ENCODE peak calls at places on chromosome X, in four cellular contexts. One of them, this sample, is unnamed.

GRCh38 chrX:13110427-13111324 is 66.3 kb upstream of the FAM9C start:
- DNase-seq in HepG2: no peak
- DNase-seq in SK-N-SH: peak; percentile 4
- DNase-seq in endothelial cell of umbilical vein: peak; percentile 89
- DNase-seq in this sample: peak; percentile 78

GRCh38 chrX:64204252-64204651 is 1.3 kb downstream of the AMER1 start:
- DNase-seq in HepG2: peak; percentile 55
- DNase-seq in SK-N-SH: peak; percentile 60
- DNase-seq in endothelial cell of umbilical vein: no peak
- DNase-seq in this sample: peak; percentile 31

GRCh38 chrX:148755111-148755510 is 254.7 kb downstream of the AFF2 start:
- DNase-seq in HepG2: no peak
- DNase-seq in SK-N-SH: no peak
- DNase-seq in endothelial cell of umbilical vein: no peak
- DNase-seq in this sample: no peak

GRCh38 chrX:41090568-41091238 is 5.5 kb downstream of the USP9X start:
- DNase-seq in HepG2: peak; percentile 37
- DNase-seq in SK-N-SH: no peak
- DNase-seq in endothelial cell of umbilical vein: peak; percentile 29
- DNase-seq in this sample: peak; percentile 15

GRCh38 chrX:153766098-153766817 is 2.2 kb downstream of the PLXNB3 start:
- DNase-seq in HepG2: peak; percentile 48
- DNase-seq in SK-N-SH: peak; percentile 74
- DNase-seq in endothelial cell of umbilical vein: peak; percentile 58
- DNase-seq in this sample: peak; percentile 72

GRCh38 chrX:15751160-15751819 is 13.2 kb downstream of the CA5B start:
- DNase-seq in HepG2: no peak
- DNase-seq in SK-N-SH: no peak
- DNase-seq in endothelial cell of umbilical vein: peak; percentile 34
- DNase-seq in this sample: peak; percentile 31

GRCh38 chrX:23749576-23749975 is 6.5 kb upstream of the ACOT9 start:
- DNase-seq in HepG2: no peak
- DNase-seq in SK-N-SH: no peak
- DNase-seq in endothelial cell of umbilical vein: no peak
- DNase-seq in this sample: no peak

GRCh38 chrX:107721318-107721717 is 54.3 kb downstream of the TSC22D3 start:
- DNase-seq in HepG2: no peak
- DNase-seq in SK-N-SH: no peak
- DNase-seq in endothelial cell of umbilical vein: no peak
- DNase-seq in this sample: no peak

GRCh38 chrX:150486011-150486410 is 82.4 kb upstream of the MTM1 start:
- DNase-seq in HepG2: peak; percentile 20
- DNase-seq in SK-N-SH: peak; percentile 32
- DNase-seq in endothelial cell of umbilical vein: peak; percentile 44
- DNase-seq in this sample: peak; percentile 51

GRCh38 chrX:8242431-8242830 is 71.4 kb upstream of the VCX2 start:
- DNase-seq in HepG2: no peak
- DNase-seq in SK-N-SH: no peak
- DNase-seq in endothelial cell of umbilical vein: no peak
- DNase-seq in this sample: no peak

GRCh38 chrX:48487362-48487785 is 11.4 kb downstream of the FTSJ1 start:
- DNase-seq in HepG2: peak; percentile 30
- DNase-seq in SK-N-SH: no peak
- DNase-seq in endothelial cell of umbilical vein: no peak
- DNase-seq in this sample: no peak

GRCh38 chrX:23066588-23067281 is 67.0 kb downstream of the DDX53 start:
- DNase-seq in HepG2: no peak
- DNase-seq in SK-N-SH: no peak
- DNase-seq in endothelial cell of umbilical vein: no peak
- DNase-seq in this sample: no peak

GRCh38 chrX:16196829-16197228 is 29.5 kb downstream of the MAGEB17 start:
- DNase-seq in HepG2: no peak
- DNase-seq in SK-N-SH: no peak
- DNase-seq in endothelial cell of umbilical vein: no peak
- DNase-seq in this sample: no peak

GRCh38 chrX:54509401-54509800 is 13.4 kb upstream of the FGD1 start:
- DNase-seq in HepG2: no peak
- DNase-seq in SK-N-SH: no peak
- DNase-seq in endothelial cell of umbilical vein: peak; percentile 60
- DNase-seq in this sample: peak; percentile 15

GRCh38 chrX:24961809-24962208 is 54.0 kb downstream of the ARX start:
- DNase-seq in HepG2: no peak
- DNase-seq in SK-N-SH: no peak
- DNase-seq in endothelial cell of umbilical vein: no peak
- DNase-seq in this sample: no peak

GRCh38 chrX:143869018-143869417 is 14.9 kb upstream of the UBE2NL start:
- DNase-seq in HepG2: no peak
- DNase-seq in SK-N-SH: no peak
- DNase-seq in endothelial cell of umbilical vein: no peak
- DNase-seq in this sample: no peak

GRCh38 chrX:281166-281999 is at the start of gene PLCXD1:
- DNase-seq in HepG2: peak; percentile 85
- DNase-seq in SK-N-SH: peak; percentile 84
- DNase-seq in endothelial cell of umbilical vein: no peak
- DNase-seq in this sample: peak; percentile 89

GRCh38 chrX:40202456-40202855 is 104.7 kb upstream of the BCOR start:
- DNase-seq in HepG2: no peak
- DNase-seq in SK-N-SH: no peak
- DNase-seq in endothelial cell of umbilical vein: no peak
- DNase-seq in this sample: no peak

GRCh38 chrX:104098151-104098808 is 14.0 kb upstream of the ZCCHC18 start:
- DNase-seq in HepG2: peak; percentile 22
- DNase-seq in SK-N-SH: peak; percentile 52
- DNase-seq in endothelial cell of umbilical vein: peak; percentile 74
- DNase-seq in this sample: peak; percentile 72

GRCh38 chrX:39960219-39960618 is 137.5 kb downstream of the BCOR start:
- DNase-seq in HepG2: no peak
- DNase-seq in SK-N-SH: no peak
- DNase-seq in endothelial cell of umbilical vein: no peak
- DNase-seq in this sample: no peak

GRCh38 chrX:22952011-22952410 is 47.7 kb upstream of the DDX53 start:
- DNase-seq in HepG2: no peak
- DNase-seq in SK-N-SH: peak; percentile 5
- DNase-seq in endothelial cell of umbilical vein: peak; percentile 61
- DNase-seq in this sample: peak; percentile 57

GRCh38 chrX:63855896-63856295 is 70.9 kb upstream of the ARHGEF9 start:
- DNase-seq in HepG2: no peak
- DNase-seq in SK-N-SH: no peak
- DNase-seq in endothelial cell of umbilical vein: no peak
- DNase-seq in this sample: no peak

GRCh38 chrX:38036471-38036870 is 30.1 kb downstream of the SYTL5 start:
- DNase-seq in HepG2: no peak
- DNase-seq in SK-N-SH: no peak
- DNase-seq in endothelial cell of umbilical vein: no peak
- DNase-seq in this sample: no peak

GRCh38 chrX:77447339-77448149 is at the start of gene FGF16:
- DNase-seq in HepG2: no peak
- DNase-seq in SK-N-SH: peak; percentile 45
- DNase-seq in endothelial cell of umbilical vein: peak; percentile 33
- DNase-seq in this sample: no peak

GRCh38 chrX:153780678-153781427 is at the start of gene SRPK3:
- DNase-seq in HepG2: no peak
- DNase-seq in SK-N-SH: no peak
- DNase-seq in endothelial cell of umbilical vein: no peak
- DNase-seq in this sample: no peak

GRCh38 chrX:78555401-78555980 is 103.6 kb downstream of the RTL3 start:
- DNase-seq in HepG2: no peak
- DNase-seq in SK-N-SH: no peak
- DNase-seq in endothelial cell of umbilical vein: peak; percentile 1
- DNase-seq in this sample: no peak

GRCh38 chrX:150542846-150543229 is 25.6 kb upstream of the MTM1 start:
- DNase-seq in HepG2: no peak
- DNase-seq in SK-N-SH: no peak
- DNase-seq in endothelial cell of umbilical vein: no peak
- DNase-seq in this sample: no peak

GRCh38 chrX:131633285-131633917 is 89.5 kb downstream of the OR13H1 start:
- DNase-seq in HepG2: peak; percentile 29
- DNase-seq in SK-N-SH: peak; percentile 51
- DNase-seq in endothelial cell of umbilical vein: peak; percentile 11
- DNase-seq in this sample: peak; percentile 76

GRCh38 chrX:120672389-120672788 is 42.5 kb upstream of the C1GALT1C1 start:
- DNase-seq in HepG2: peak; percentile 18
- DNase-seq in SK-N-SH: no peak
- DNase-seq in endothelial cell of umbilical vein: peak; percentile 85
- DNase-seq in this sample: peak; percentile 8

GRCh38 chrX:137743414-137743813 is 177.5 kb downstream of the ZIC3 start:
- DNase-seq in HepG2: no peak
- DNase-seq in SK-N-SH: no peak
- DNase-seq in endothelial cell of umbilical vein: no peak
- DNase-seq in this sample: no peak

GRCh38 chrX:48703228-48703627 is 6.7 kb downstream of the SUV39H1 start:
- DNase-seq in HepG2: no peak
- DNase-seq in SK-N-SH: no peak
- DNase-seq in endothelial cell of umbilical vein: no peak
- DNase-seq in this sample: no peak

GRCh38 chrX:19725545-19726102 is 161.8 kb downstream of the SH3KBP1 start:
- DNase-seq in HepG2: no peak
- DNase-seq in SK-N-SH: no peak
- DNase-seq in endothelial cell of umbilical vein: no peak
- DNase-seq in this sample: no peak

GRCh38 chrX:72095370-72095769 is 36.3 kb downstream of the RTL5 start:
- DNase-seq in HepG2: no peak
- DNase-seq in SK-N-SH: no peak
- DNase-seq in endothelial cell of umbilical vein: peak; percentile 66
- DNase-seq in this sample: no peak
- H3K27ac ChIP-seq in HepG2: no peak overlapping the region
- H3K27ac ChIP-seq in SK-N-SH: no peak overlapping the region
- H3K27ac ChIP-seq in endothelial cell of umbilical vein: peak overlapping the region; percentile 78
- H3K27ac ChIP-seq in this sample: no peak overlapping the region

GRCh38 chrX:53441531-53442321 is 7.6 kb upstream of the HSD17B10 start:
- DNase-seq in HepG2: peak; percentile 62
- DNase-seq in SK-N-SH: peak; percentile 98
- DNase-seq in endothelial cell of umbilical vein: peak; percentile 58
- DNase-seq in this sample: peak; percentile 85

GRCh38 chrX:53438832-53439230 is 4.7 kb upstream of the HSD17B10 start:
- DNase-seq in HepG2: no peak
- DNase-seq in SK-N-SH: no peak
- DNase-seq in endothelial cell of umbilical vein: no peak
- DNase-seq in this sample: no peak

GRCh38 chrX:53442322-53442631 is 8.1 kb upstream of the HSD17B10 start:
- DNase-seq in HepG2: no peak
- DNase-seq in SK-N-SH: no peak
- DNase-seq in endothelial cell of umbilical vein: no peak
- DNase-seq in this sample: no peak

GRCh38 chrX:53440101-53440500 is 5.9 kb upstream of the HSD17B10 start:
- DNase-seq in HepG2: no peak
- DNase-seq in SK-N-SH: no peak
- DNase-seq in endothelial cell of umbilical vein: no peak
- DNase-seq in this sample: no peak

GRCh38 chrX:53440631-53441517 is 6.7 kb upstream of the HSD17B10 start:
- DNase-seq in HepG2: peak; percentile 20
- DNase-seq in SK-N-SH: peak; percentile 27
- DNase-seq in endothelial cell of umbilical vein: peak; percentile 54
- DNase-seq in this sample: peak; percentile 53
- H2AFZ ChIP-seq in HepG2: no peak overlapping the region
- H2AFZ ChIP-seq in SK-N-SH: peak overlapping the region; percentile 80
- H2AFZ ChIP-seq in endothelial cell of umbilical vein: peak overlapping the region; percentile 91
- H2AFZ ChIP-seq in this sample: peak overlapping the region; percentile 64

GRCh38 chrX:136065044-136065671 is 79.9 kb downstream of the SLC9A6 start:
- DNase-seq in HepG2: peak; percentile 42
- DNase-seq in SK-N-SH: no peak
- DNase-seq in endothelial cell of umbilical vein: peak; percentile 84
- DNase-seq in this sample: no peak

GRCh38 chrX:136064661-136065043 is 79.4 kb downstream of the SLC9A6 start:
- DNase-seq in HepG2: no peak
- DNase-seq in SK-N-SH: no peak
- DNase-seq in endothelial cell of umbilical vein: no peak
- DNase-seq in this sample: no peak

GRCh38 chrX:136061302-136061701 is 76.1 kb downstream of the SLC9A6 start:
- DNase-seq in HepG2: no peak
- DNase-seq in SK-N-SH: no peak
- DNase-seq in endothelial cell of umbilical vein: no peak
- DNase-seq in this sample: no peak

GRCh38 chrX:136067097-136067496 is 80.2 kb upstream of the FHL1 start:
- DNase-seq in HepG2: no peak
- DNase-seq in SK-N-SH: no peak
- DNase-seq in endothelial cell of umbilical vein: no peak
- DNase-seq in this sample: no peak

DNA sequence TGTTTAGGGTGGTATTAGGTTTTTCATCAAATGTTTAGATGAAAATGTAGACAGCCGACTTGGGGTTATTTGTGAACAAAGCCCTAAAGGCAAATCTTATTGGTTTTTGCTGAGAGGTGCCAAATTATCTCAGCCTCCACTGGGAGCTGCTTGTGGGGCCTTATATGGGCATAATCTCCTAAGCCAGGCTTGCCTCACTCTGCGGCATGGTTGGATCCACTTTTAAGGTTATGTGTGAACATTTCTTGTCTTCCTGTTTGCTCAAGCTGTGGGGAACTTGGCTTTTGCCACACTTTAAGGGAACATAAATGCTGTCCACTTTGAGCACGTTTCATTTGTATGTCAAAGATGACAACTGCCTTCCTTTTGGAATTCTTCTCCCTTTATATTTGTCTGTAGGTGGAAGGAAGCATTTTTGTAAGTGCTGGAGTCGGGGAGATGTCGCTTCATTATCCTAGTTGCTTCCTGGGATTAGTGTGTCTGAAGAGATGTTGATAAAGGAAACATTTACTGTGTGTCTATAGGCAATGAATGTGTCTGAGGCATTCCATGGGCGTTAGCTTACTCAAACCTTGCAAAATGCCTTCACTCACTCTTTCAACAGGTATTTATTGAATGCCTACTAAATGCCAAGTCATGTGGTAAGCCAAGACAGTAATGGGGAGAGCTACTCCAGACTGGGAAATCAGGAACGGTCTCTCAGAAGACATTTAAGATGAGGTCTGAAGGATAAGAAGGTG is 78.3 kb downstream of the SLC9A6 start:
- DNase-seq in HepG2: no peak
- DNase-seq in SK-N-SH: no peak
- DNase-seq in endothelial cell of umbilical vein: no peak
- DNase-seq in this sample: no peak
- H3K27ac ChIP-seq in HepG2: no peak overlapping the region
- H3K27ac ChIP-seq in SK-N-SH: no peak overlapping the region
- H3K27ac ChIP-seq in endothelial cell of umbilical vein: no peak overlapping the region
- H3K27ac ChIP-seq in this sample: peak overlapping the region; percentile 6

GRCh38 chrX:129872524-129872923 is 28.8 kb upstream of the ZDHHC9 start:
- DNase-seq in HepG2: no peak
- DNase-seq in SK-N-SH: no peak
- DNase-seq in endothelial cell of umbilical vein: no peak
- DNase-seq in this sample: no peak

GRCh38 chrX:129877401-129877800 is 28.6 kb upstream of the UTP14A start:
- DNase-seq in HepG2: no peak
- DNase-seq in SK-N-SH: no peak
- DNase-seq in endothelial cell of umbilical vein: no peak
- DNase-seq in this sample: no peak

GRCh38 chrX:129875669-129876068 is 30.3 kb upstream of the UTP14A start:
- DNase-seq in HepG2: no peak
- DNase-seq in SK-N-SH: no peak
- DNase-seq in endothelial cell of umbilical vein: no peak
- DNase-seq in this sample: no peak

GRCh38 chrX:129876734-129877395 is 29.1 kb upstream of the UTP14A start:
- DNase-seq in HepG2: peak; percentile 78
- DNase-seq in SK-N-SH: no peak
- DNase-seq in endothelial cell of umbilical vein: peak; percentile 48
- DNase-seq in this sample: peak; percentile 8
- H2AFZ ChIP-seq in HepG2: no peak overlapping the region
- H2AFZ ChIP-seq in SK-N-SH: no peak overlapping the region
- H2AFZ ChIP-seq in endothelial cell of umbilical vein: no peak overlapping the region
- H2AFZ ChIP-seq in this sample: no peak overlapping the region

This sample was measured in hepatocyte.